ENCODE peak calls at places on chromosome 10, in eight cellular contexts. One of them, this sample, is unnamed.
A peak's percentile ranks its signal among the peaks of the same experiment; 100 is the strongest.

GRCh38 chr10:60536529-60537114 is 146.9 kb upstream of the ANK3 start:
- DNase-seq in IMR-90: peak; percentile 61
- DNase-seq in gastrocnemius medialis: no peak
- DNase-seq in NCI-H2029: no peak
- DNase-seq in MV-4-11: no peak
- DNase-seq in Peyer's patch: no peak
- DNase-seq in stimulated activated CD8-positive, alpha-beta memory T cell treated with anti-CD3 and anti-CD28 coated beads, Interleukin-2, amount 100 ng/mL, for 48 hours: no peak
- DNase-seq in RPMI8226: no peak
- DNase-seq in this sample: no peak

GRCh38 chr10:62116896-62117295 is 151.7 kb downstream of the RTKN2 start:
- DNase-seq in IMR-90: no peak
- DNase-seq in gastrocnemius medialis: no peak
- DNase-seq in NCI-H2029: peak; percentile 70
- DNase-seq in MV-4-11: no peak
- DNase-seq in Peyer's patch: no peak
- DNase-seq in stimulated activated CD8-positive, alpha-beta memory T cell treated with anti-CD3 and anti-CD28 coated beads, Interleukin-2, amount 100 ng/mL, for 48 hours: no peak
- DNase-seq in RPMI8226: no peak
- DNase-seq in this sample: no peak

GRCh38 chr10:78927257-78927995 is 141.3 kb upstream of the ZMIZ1 start:
- DNase-seq in IMR-90: no peak
- DNase-seq in gastrocnemius medialis: no peak
- DNase-seq in NCI-H2029: no peak
- DNase-seq in MV-4-11: no peak
- DNase-seq in Peyer's patch: no peak
- DNase-seq in stimulated activated CD8-positive, alpha-beta memory T cell treated with anti-CD3 and anti-CD28 coated beads, Interleukin-2, amount 100 ng/mL, for 48 hours: no peak
- DNase-seq in RPMI8226: peak; percentile 17
- DNase-seq in this sample: no peak

GRCh38 chr10:79244068-79244442 is 103.2 kb upstream of the PPIF start:
- DNase-seq in IMR-90: no peak
- DNase-seq in gastrocnemius medialis: no peak
- DNase-seq in NCI-H2029: no peak
- DNase-seq in MV-4-11: no peak
- DNase-seq in Peyer's patch: no peak
- DNase-seq in stimulated activated CD8-positive, alpha-beta memory T cell treated with anti-CD3 and anti-CD28 coated beads, Interleukin-2, amount 100 ng/mL, for 48 hours: no peak
- DNase-seq in RPMI8226: peak; percentile 19
- DNase-seq in this sample: no peak

GRCh38 chr10:124993728-124994451 is 52.0 kb downstream of the ZRANB1 start:
- DNase-seq in IMR-90: no peak
- DNase-seq in gastrocnemius medialis: no peak
- DNase-seq in NCI-H2029: no peak
- DNase-seq in MV-4-11: no peak
- DNase-seq in Peyer's patch: no peak
- DNase-seq in stimulated activated CD8-positive, alpha-beta memory T cell treated with anti-CD3 and anti-CD28 coated beads, Interleukin-2, amount 100 ng/mL, for 48 hours: no peak
- DNase-seq in RPMI8226: no peak
- DNase-seq in this sample: no peak

GRCh38 chr10:124357583-124357930 is 61.2 kb downstream of the OAT start:
- DNase-seq in IMR-90: no peak
- DNase-seq in gastrocnemius medialis: no peak
- DNase-seq in NCI-H2029: no peak
- DNase-seq in MV-4-11: no peak
- DNase-seq in Peyer's patch: no peak
- DNase-seq in stimulated activated CD8-positive, alpha-beta memory T cell treated with anti-CD3 and anti-CD28 coated beads, Interleukin-2, amount 100 ng/mL, for 48 hours: no peak
- DNase-seq in RPMI8226: no peak
- DNase-seq in this sample: no peak

GRCh38 chr10:22534849-22535604 is 179.4 kb downstream of the PIP4K2A start:
- DNase-seq in IMR-90: peak; percentile 57
- DNase-seq in gastrocnemius medialis: no peak
- DNase-seq in NCI-H2029: no peak
- DNase-seq in MV-4-11: no peak
- DNase-seq in Peyer's patch: no peak
- DNase-seq in stimulated activated CD8-positive, alpha-beta memory T cell treated with anti-CD3 and anti-CD28 coated beads, Interleukin-2, amount 100 ng/mL, for 48 hours: no peak
- DNase-seq in RPMI8226: no peak
- DNase-seq in this sample: no peak

GRCh38 chr10:18473424-18474110 is 177.8 kb downstream of the NSUN6 start:
- DNase-seq in IMR-90: peak; percentile 89
- DNase-seq in gastrocnemius medialis: no peak
- DNase-seq in NCI-H2029: no peak
- DNase-seq in MV-4-11: no peak
- DNase-seq in Peyer's patch: no peak
- DNase-seq in stimulated activated CD8-positive, alpha-beta memory T cell treated with anti-CD3 and anti-CD28 coated beads, Interleukin-2, amount 100 ng/mL, for 48 hours: no peak
- DNase-seq in RPMI8226: no peak
- DNase-seq in this sample: peak; percentile 36

GRCh38 chr10:42981358-42982236 is 95.3 kb upstream of the RET start:
- DNase-seq in IMR-90: no peak
- DNase-seq in gastrocnemius medialis: no peak
- DNase-seq in NCI-H2029: no peak
- DNase-seq in MV-4-11: no peak
- DNase-seq in Peyer's patch: peak; percentile 46
- DNase-seq in stimulated activated CD8-positive, alpha-beta memory T cell treated with anti-CD3 and anti-CD28 coated beads, Interleukin-2, amount 100 ng/mL, for 48 hours: no peak
- DNase-seq in RPMI8226: no peak
- DNase-seq in this sample: peak; percentile 69

GRCh38 chr10:35194906-35195305 is 68.3 kb downstream of the CREM start:
- DNase-seq in IMR-90: peak; percentile 91
- DNase-seq in gastrocnemius medialis: no peak
- DNase-seq in NCI-H2029: peak; percentile 3
- DNase-seq in MV-4-11: no peak
- DNase-seq in Peyer's patch: no peak
- DNase-seq in stimulated activated CD8-positive, alpha-beta memory T cell treated with anti-CD3 and anti-CD28 coated beads, Interleukin-2, amount 100 ng/mL, for 48 hours: no peak
- DNase-seq in RPMI8226: no peak
- DNase-seq in this sample: no peak

GRCh38 chr10:11517150-11517549 is 94.3 kb downstream of the USP6NL start:
- DNase-seq in IMR-90: no peak
- DNase-seq in gastrocnemius medialis: no peak
- DNase-seq in NCI-H2029: no peak
- DNase-seq in MV-4-11: no peak
- DNase-seq in Peyer's patch: no peak
- DNase-seq in stimulated activated CD8-positive, alpha-beta memory T cell treated with anti-CD3 and anti-CD28 coated beads, Interleukin-2, amount 100 ng/mL, for 48 hours: no peak
- DNase-seq in RPMI8226: no peak
- DNase-seq in this sample: no peak

GRCh38 chr10:129704786-129705525 is 237.9 kb downstream of the MGMT start:
- DNase-seq in IMR-90: peak; percentile 23
- DNase-seq in gastrocnemius medialis: no peak
- DNase-seq in NCI-H2029: no peak
- DNase-seq in MV-4-11: no peak
- DNase-seq in Peyer's patch: no peak
- DNase-seq in stimulated activated CD8-positive, alpha-beta memory T cell treated with anti-CD3 and anti-CD28 coated beads, Interleukin-2, amount 100 ng/mL, for 48 hours: no peak
- DNase-seq in RPMI8226: no peak
- DNase-seq in this sample: no peak

This sample was measured in mucosa of gallbladder.